ENCODE peak calls at places on chromosomes 16 and 17, in six cellular contexts. L is PC-3, Z is HCT116, I is MM.1S, C is SK-N-SH, K is GM23248. B is an unnamed sample.

GRCh38 chr17:67221062-67221998 is 23.7 kb downstream of the HELZ start:
- DNase-seq in L (peak; percentile 54), Z (peak; percentile 40), I (no peak), C (peak; percentile 56), K (peak; percentile 65), B (peak; percentile 39)

GRCh38 chr16:8716592-8716991 is 42.2 kb downstream of the ABAT start:
- DNase-seq in L (no peak), Z (no peak), I (no peak), C (no peak), K (no peak), B (no peak)

GRCh38 chr16:86995456-86995855 is 321.7 kb downstream of the C16orf95 start:
- DNase-seq in L (no peak), Z (no peak), I (no peak), C (no peak), K (no peak), B (no peak)

GRCh38 chr17:1916963-1917715 is 87.3 kb downstream of the RPA1 start:
- DNase-seq in L (no peak), Z (no peak), I (no peak), C (no peak), K (no peak), B (no peak)

GRCh38 chr17:34401165-34401564 is 38.1 kb upstream of the CCL1 start:
- DNase-seq in L (no peak), Z (no peak), I (no peak), C (no peak), K (no peak), B (no peak)

GRCh38 chr16:89324056-89325010 is 106.8 kb downstream of the ZNF778 start:
- DNase-seq in L (peak; percentile 20), Z (no peak), I (no peak), C (no peak), K (peak; percentile 83), B (no peak)

GRCh38 chr17:73360961-73361761 is 49.4 kb upstream of the CDC42EP4 start:
- DNase-seq in L (no peak), Z (no peak), I (no peak), C (no peak), K (no peak), B (peak; percentile 88)

GRCh38 chr16:50841081-50841886 is 99.4 kb downstream of the CYLD start:
- DNase-seq in L (no peak), Z (no peak), I (no peak), C (no peak), K (peak; percentile 13), B (peak; percentile 13)

GRCh38 chr16:23482778-23483177 is 27.5 kb downstream of the GGA2 start:
- DNase-seq in L (no peak), Z (no peak), I (no peak), C (no peak), K (no peak), B (no peak)

GRCh38 chr17:73278465-73279453 is 17.1 kb upstream of the CPSF4L start:
- DNase-seq in L (peak; percentile 27), Z (no peak), I (no peak), C (peak; percentile 76), K (peak; percentile 22), B (no peak)

GRCh38 chr17:48878920-48879898 is 13.4 kb upstream of the ATP5MC1 start:
- DNase-seq in L (peak; percentile 91), Z (peak; percentile 82), I (peak; percentile 70), C (peak; percentile 87), K (peak; percentile 77), B (peak; percentile 80)

GRCh38 chr16:24036614-24037013 is 200.8 kb downstream of the PRKCB start:
- DNase-seq in L (peak; percentile 55), Z (peak; percentile 29), I (peak; percentile 40), C (peak; percentile 79), K (peak; percentile 70), B (peak; percentile 61)

GRCh38 chr17:65584604-65585521 is 23.4 kb upstream of the AXIN2 start:
- DNase-seq in L (peak; percentile 89), Z (no peak), I (no peak), C (no peak), K (peak; percentile 41), B (no peak)

GRCh38 chr16:75053791-75054555 is 55.1 kb downstream of the ZNRF1 start:
- DNase-seq in L (peak; percentile 71), Z (peak; percentile 40), I (no peak), C (peak; percentile 55), K (no peak), B (no peak)

GRCh38 chr16:88455610-88456355 is 2.7 kb downstream of the ZFPM1 start:
- DNase-seq in L (peak; percentile 33), Z (peak; percentile 56), I (peak; percentile 64), C (peak; percentile 63), K (peak; percentile 36), B (peak; percentile 60)

GRCh38 chr17:81331527-81332043 is 36.5 kb upstream of the SLC38A10 start:
- DNase-seq in L (no peak), Z (no peak), I (no peak), C (peak; percentile 98), K (no peak), B (peak; percentile 59)

GRCh38 chr16:17273142-17273561 is 197.6 kb downstream of the XYLT1 start:
- DNase-seq in L (peak; percentile 7), Z (peak; percentile 69), I (no peak), C (no peak), K (peak; percentile 97), B (no peak)

GRCh38 chr17:35239823-35240222 is 3.0 kb upstream of the SLFN5 start:
- DNase-seq in L (no peak), Z (no peak), I (no peak), C (no peak), K (peak; percentile 21), B (no peak)

GRCh38 chr17:1590031-1590746 is 27.6 kb upstream of the PITPNA start:
- DNase-seq in L (peak; percentile 84), Z (peak; percentile 86), I (no peak), C (no peak), K (peak; percentile 92), B (no peak)

GRCh38 chr17:37098910-37099664 is 150.3 kb downstream of the AATF start:
- DNase-seq in L (peak; percentile 60), Z (no peak), I (no peak), C (no peak), K (peak; percentile 10), B (no peak)

GRCh38 chr16:24853830-24854229 is 8.1 kb downstream of the SLC5A11 start:
- DNase-seq in L (peak; percentile 78), Z (no peak), I (no peak), C (peak; percentile 75), K (peak; percentile 66), B (no peak)

GRCh38 chr17:59572301-59572924 is 7.0 kb downstream of the DHX40 start:
- DNase-seq in L (no peak), Z (no peak), I (no peak), C (no peak), K (peak; percentile 82), B (no peak)

GRCh38 chr17:59311051-59311468 is 20.4 kb upstream of the YPEL2 start:
- DNase-seq in L (peak; percentile 88), Z (peak; percentile 78), I (peak; percentile 72), C (peak; percentile 81), K (peak; percentile 74), B (peak; percentile 76)

GRCh38 chr17:81158688-81159590 is 6.4 kb upstream of the PVALEF start:
- DNase-seq in L (no peak), Z (no peak), I (no peak), C (no peak), K (no peak), B (no peak)

GRCh38 chr17:6507535-6507934 is 48.8 kb downstream of the PITPNM3 start:
- DNase-seq in L (peak; percentile 90), Z (peak; percentile 51), I (no peak), C (no peak), K (peak; percentile 98), B (no peak)
- TF ChIP-seq EZH2phosphoT487 in L (no peak), Z (no peak), I (no peak), C (no peak), K (no peak), B (no peak)

DNA sequence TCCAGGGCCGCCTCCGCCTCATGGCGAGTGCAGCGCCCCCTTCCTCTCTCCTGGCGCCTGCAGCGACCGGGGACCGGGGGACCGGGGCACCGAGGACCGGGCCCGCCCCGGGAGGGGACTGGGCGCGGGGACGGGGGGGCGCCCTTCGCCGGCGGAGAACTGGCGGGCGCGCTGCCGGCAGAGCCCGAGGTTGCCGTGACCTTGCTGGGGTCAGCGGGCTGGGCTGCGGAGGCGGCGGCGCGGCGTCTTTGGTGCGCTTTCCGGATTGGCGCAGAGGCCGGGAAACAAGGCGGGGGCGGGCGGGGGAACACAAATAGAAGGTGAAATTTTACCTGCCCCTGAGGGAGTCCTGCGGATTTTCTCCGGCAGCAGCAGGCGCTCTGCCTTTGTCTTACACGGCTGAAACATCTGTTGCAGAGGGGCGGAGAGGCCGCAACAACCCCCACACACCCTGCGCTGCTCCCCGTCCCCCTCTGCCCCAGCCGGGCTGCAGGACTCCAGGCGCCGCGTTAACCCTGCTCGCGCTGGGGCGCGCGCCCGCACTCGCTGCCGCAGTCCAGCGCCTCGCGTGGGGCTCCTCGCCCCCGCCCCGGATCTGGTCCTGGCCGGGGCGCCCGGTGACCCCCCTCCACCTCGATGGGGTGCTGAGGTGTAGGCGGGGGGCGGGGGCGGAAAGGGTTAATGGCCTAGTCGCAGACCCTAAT is 53.5 kb downstream of the SREBF1 start:
- DNase-seq in L (peak; percentile 57), Z (no peak), I (peak; percentile 71), C (peak; percentile 76), K (peak; percentile 64), B (peak; percentile 88)
- H3K9ac ChIP-seq in L (peak overlapping the region; percentile 39), Z (peak overlapping the region; percentile 76), I (peak overlapping the region; percentile 32), C (no peak overlapping the region), K (peak overlapping the region; percentile 19), B (no peak overlapping the region)

GRCh38 chr16:56643080-56643778 is 4.8 kb downstream of the MT1A start:
- DNase-seq in L (peak; percentile 53), Z (peak; percentile 78), I (peak; percentile 65), C (no peak), K (peak; percentile 65), B (peak; percentile 59)
- TF ChIP-seq EZH2phosphoT487 in L (no peak), Z (no peak), I (no peak), C (no peak), K (no peak), B (peak; percentile 83)

DNA sequence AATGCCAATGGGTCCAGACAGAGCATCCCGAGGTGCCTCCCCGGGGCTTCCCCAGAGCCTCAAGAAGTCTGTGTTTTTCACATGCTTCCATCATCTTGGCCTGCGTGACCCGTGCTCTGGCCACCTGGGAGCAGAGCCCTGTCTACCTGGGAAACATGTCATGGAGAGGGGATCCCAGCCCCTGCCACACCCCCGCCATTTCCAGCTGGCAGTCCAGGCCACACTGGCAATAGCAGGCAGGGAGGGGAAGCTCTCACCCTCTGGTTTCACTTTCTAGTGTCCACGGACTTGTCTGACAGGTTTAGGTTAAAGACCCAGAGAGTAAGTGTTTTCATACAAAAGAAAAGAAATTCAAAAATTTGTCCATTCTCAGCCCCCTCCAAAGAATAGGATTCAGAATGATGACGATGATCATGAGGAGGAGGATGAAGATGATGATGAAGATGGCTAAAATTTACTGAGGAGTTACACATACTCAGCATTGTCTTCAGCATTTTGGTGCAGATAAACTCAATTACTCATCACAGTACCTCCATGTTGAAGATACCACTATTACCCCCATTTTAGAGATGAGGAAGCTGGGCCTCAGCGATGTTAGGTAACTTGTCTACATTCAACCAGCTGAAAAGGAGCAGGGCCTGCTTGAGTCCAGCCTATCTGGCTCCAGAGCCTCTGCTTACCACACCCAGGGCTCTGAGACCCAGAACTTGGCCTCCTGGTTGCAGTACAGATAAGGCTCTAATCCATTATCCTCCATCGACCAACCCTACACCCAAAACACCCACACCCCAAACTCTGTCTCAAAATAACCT is 9.2 kb downstream of the SMIM5 start:
- DNase-seq in L (peak; percentile 60), Z (no peak), I (peak; percentile 67), C (no peak), K (no peak), B (no peak)
- H3K9ac ChIP-seq in L (peak overlapping the region; percentile 24), Z (peak overlapping the region; percentile 17), I (peak overlapping the region; percentile 63), C (no peak overlapping the region), K (no peak overlapping the region), B (no peak overlapping the region)